ENCODE peak calls at places on chromosome 18, in four cellular contexts. A, E, O and V are unnamed samples.

GRCh38 chr18:22694954-22695353 is 238.2 kb upstream of the RBBP8 start:
- DNase-seq in E (no peak), A (peak; percentile 74), O (no peak), V (no peak)

GRCh38 chr18:75491361-75491760 is 63.9 kb upstream of the SMIM21 start:
- DNase-seq in E (no peak), O (no peak), A (no peak), V (no peak)

GRCh38 chr18:23504720-23505119 is 1.4 kb downstream of the RMC1 start:
- DNase-seq in E (no peak), O (no peak), A (no peak), V (peak; percentile 85)

GRCh38 chr18:77063256-77063655 is 69.3 kb downstream of the MBP start:
- DNase-seq in E (no peak), A (no peak), O (peak; percentile 69), V (peak; percentile 54)

GRCh38 chr18:79540161-79540913 is 139.3 kb upstream of the CTDP1 start:
- DNase-seq in A (peak; percentile 24), O (no peak), E (no peak), V (no peak)

GRCh38 chr18:62409821-62410220 is 84.7 kb downstream of the TNFRSF11A start:
- DNase-seq in A (no peak), O (no peak), E (no peak), V (no peak)

GRCh38 chr18:56933472-56933871 is 213.4 kb upstream of the BOD1L2 start:
- DNase-seq in E (no peak), A (no peak), O (no peak), V (no peak)

GRCh38 chr18:55405655-55406373 is 182.2 kb downstream of the TCF4 start:
- DNase-seq in E (no peak), A (peak; percentile 91), O (no peak), V (no peak)

GRCh38 chr18:31857516-31858106 is 85.3 kb downstream of the TRAPPC8 start:
- DNase-seq in A (no peak), E (no peak), O (no peak), V (no peak)

GRCh38 chr18:59231877-59232276 is 11.9 kb downstream of the GRP start:
- DNase-seq in O (no peak), E (no peak), A (no peak), V (no peak)

GRCh38 chr18:21054252-21054821 is 57.3 kb downstream of the ROCK1 start:
- DNase-seq in E (no peak), A (no peak), O (no peak), V (no peak)

GRCh38 chr18:54023471-54023870 is 201.0 kb downstream of the MBD2 start:
- DNase-seq in O (no peak), A (no peak), E (no peak), V (peak; percentile 25)

GRCh38 chr18:2036136-2036535 is 535.2 kb downstream of the METTL4 start:
- DNase-seq in E (no peak), O (no peak), A (no peak), V (no peak)

GRCh38 chr18:50558948-50559749 is 738 bp upstream of the MAPK4 start:
- DNase-seq in O (no peak), E (no peak), A (no peak), V (no peak)

GRCh38 chr18:79111483-79111882 is 42.3 kb downstream of the ATP9B start:
- DNase-seq in E (peak; percentile 26), A (no peak), O (no peak), V (no peak)

GRCh38 chr18:63410792-63411191 is 11.5 kb downstream of the VPS4B start:
- DNase-seq in O (no peak), A (no peak), E (peak; percentile 67), V (peak; percentile 63)

GRCh38 chr18:11150271-11150615 is 874 bp upstream of the PIEZO2 start:
- DNase-seq in O (no peak), E (no peak), A (no peak), V (no peak)
- H3K27me3 ChIP-seq in O (no peaks in the 10 kb centered on the region), E (peaks cover 3% of the 10 kb centered on the region), A (no peaks in the 10 kb centered on the region), V (peaks cover 12% of the 10 kb centered on the region)

GRCh38 chr18:47882641-47883040 is 47.8 kb downstream of the SMAD2 start:
- DNase-seq in E (no peak), A (no peak), O (no peak), V (no peak)
- H3K4me3 ChIP-seq in E (no peak overlapping the region), A (no peak overlapping the region), O (no peak overlapping the region), V (no peak overlapping the region)

GRCh38 chr18:44773640-44774155 is 93.0 kb downstream of the SETBP1 start:
- DNase-seq in O (no peak), E (no peak), A (no peak), V (no peak)

GRCh38 chr18:44774191-44774590 is 93.5 kb downstream of the SETBP1 start:
- DNase-seq in E (no peak), O (no peak), A (no peak), V (no peak)

GRCh38 chr18:44770641-44771040 is 90.0 kb downstream of the SETBP1 start:
- DNase-seq in A (no peak), O (no peak), E (no peak), V (no peak)

GRCh38 chr18:44771572-44771956 is 90.9 kb downstream of the SETBP1 start:
- DNase-seq in E (no peak), O (no peak), A (no peak), V (no peak)

GRCh38 chr18:44771957-44772917 is 91.5 kb downstream of the SETBP1 start:
- DNase-seq in E (peak; percentile 85), A (no peak), O (no peak), V (peak; percentile 63)
- H3K27me3 ChIP-seq in E (peaks cover 6% of the 10 kb centered on the region), A (no peaks in the 10 kb centered on the region), O (no peaks in the 10 kb centered on the region), V (no peaks in the 10 kb centered on the region)

GRCh38 chr18:7139409-7139808 is 21.8 kb upstream of the LAMA1 start:
- DNase-seq in A (no peak), O (no peak), E (no peak), V (no peak)
- H3K4me3 ChIP-seq in A (no peak overlapping the region), O (no peak overlapping the region), E (no peak overlapping the region), V (no peak overlapping the region)

GRCh38 chr18:386950-387349 is 113.6 kb downstream of the COLEC12 start:
- DNase-seq in E (no peak), A (no peak), O (no peak), V (no peak)
- H3K27me3 ChIP-seq in E (peaks cover 4% of the 10 kb centered on the region), A (no peaks in the 10 kb centered on the region), O (no peaks in the 10 kb centered on the region), V (no peaks in the 10 kb centered on the region)